ENCODE peak calls at places on chromosome 4, in six cellular contexts. One of them, this sample, is unnamed.

GRCh38 chr4:136336479-136336878 is 1195.8 kb downstream of the PCDH18 start:
- DNase-seq in colonic mucosa: no peak
- DNase-seq in right lobe of liver: no peak
- DNase-seq in spleen: no peak
- DNase-seq in choroid plexus epithelial cell: no peak
- DNase-seq in K562: no peak
- DNase-seq in this sample: no peak

GRCh38 chr4:165542476-165542875 is 163.7 kb downstream of the CPE start:
- DNase-seq in colonic mucosa: no peak
- DNase-seq in right lobe of liver: no peak
- DNase-seq in spleen: no peak
- DNase-seq in choroid plexus epithelial cell: no peak
- DNase-seq in K562: no peak
- DNase-seq in this sample: no peak

GRCh38 chr4:82372502-82372873 is 1.3 kb downstream of the HNRNPD start:
- DNase-seq in colonic mucosa: peak
- DNase-seq in right lobe of liver: no peak
- DNase-seq in spleen: peak
- DNase-seq in choroid plexus epithelial cell: peak
- DNase-seq in K562: peak
- DNase-seq in this sample: peak

GRCh38 chr4:137474711-137475301 is 57.5 kb downstream of the PCDH18 start:
- DNase-seq in colonic mucosa: no peak
- DNase-seq in right lobe of liver: no peak
- DNase-seq in spleen: no peak
- DNase-seq in choroid plexus epithelial cell: peak
- DNase-seq in K562: no peak
- DNase-seq in this sample: peak

GRCh38 chr4:27043200-27043599 is 182.6 kb downstream of the STIM2 start:
- DNase-seq in colonic mucosa: no peak
- DNase-seq in right lobe of liver: no peak
- DNase-seq in spleen: no peak
- DNase-seq in choroid plexus epithelial cell: no peak
- DNase-seq in K562: no peak
- DNase-seq in this sample: no peak

GRCh38 chr4:137961051-137961438 is 281.1 kb downstream of the SLC7A11 start:
- DNase-seq in colonic mucosa: no peak
- DNase-seq in right lobe of liver: no peak
- DNase-seq in spleen: no peak
- DNase-seq in choroid plexus epithelial cell: peak
- DNase-seq in K562: no peak
- DNase-seq in this sample: peak

GRCh38 chr4:159505275-159505975 is 402.5 kb downstream of the RAPGEF2 start:
- DNase-seq in colonic mucosa: no peak
- DNase-seq in right lobe of liver: no peak
- DNase-seq in spleen: no peak
- DNase-seq in choroid plexus epithelial cell: peak
- DNase-seq in K562: no peak
- DNase-seq in this sample: no peak

GRCh38 chr4:1014395-1015167 is 3.2 kb downstream of the FGFRL1 start:
- DNase-seq in colonic mucosa: no peak
- DNase-seq in right lobe of liver: no peak
- DNase-seq in spleen: no peak
- DNase-seq in choroid plexus epithelial cell: no peak
- DNase-seq in K562: no peak
- DNase-seq in this sample: no peak

GRCh38 chr4:182916483-182917181 is 554 bp downstream of the DCTD start:
- DNase-seq in colonic mucosa: peak
- DNase-seq in right lobe of liver: peak
- DNase-seq in spleen: peak
- DNase-seq in choroid plexus epithelial cell: peak
- DNase-seq in K562: no peak
- DNase-seq in this sample: peak

GRCh38 chr4:40621229-40621591 is 8.5 kb downstream of the RBM47 start:
- DNase-seq in colonic mucosa: no peak
- DNase-seq in right lobe of liver: no peak
- DNase-seq in spleen: no peak
- DNase-seq in choroid plexus epithelial cell: peak
- DNase-seq in K562: no peak
- DNase-seq in this sample: no peak

GRCh38 chr4:164109517-164109916 is 615.0 kb downstream of the TMA16 start:
- DNase-seq in colonic mucosa: no peak
- DNase-seq in right lobe of liver: no peak
- DNase-seq in spleen: no peak
- DNase-seq in choroid plexus epithelial cell: no peak
- DNase-seq in K562: no peak
- DNase-seq in this sample: no peak

GRCh38 chr4:52659722-52660261 is 691 bp upstream of the USP46 start:
- DNase-seq in colonic mucosa: peak
- DNase-seq in right lobe of liver: peak
- DNase-seq in spleen: peak
- DNase-seq in choroid plexus epithelial cell: peak
- DNase-seq in K562: peak
- DNase-seq in this sample: peak

GRCh38 chr4:45063166-45063565 is 336.8 kb upstream of the GNPDA2 start:
- DNase-seq in colonic mucosa: no peak
- DNase-seq in right lobe of liver: no peak
- DNase-seq in spleen: no peak
- DNase-seq in choroid plexus epithelial cell: no peak
- DNase-seq in K562: no peak
- DNase-seq in this sample: no peak

GRCh38 chr4:48483777-48484493 is 792 bp downstream of the SLC10A4 start:
- DNase-seq in colonic mucosa: no peak
- DNase-seq in right lobe of liver: no peak
- DNase-seq in spleen: peak
- DNase-seq in choroid plexus epithelial cell: no peak
- DNase-seq in K562: peak
- DNase-seq in this sample: no peak

GRCh38 chr4:151921371-151921770 is 160.6 kb upstream of the GATB start:
- DNase-seq in colonic mucosa: no peak
- DNase-seq in right lobe of liver: no peak
- DNase-seq in spleen: no peak
- DNase-seq in choroid plexus epithelial cell: peak
- DNase-seq in K562: no peak
- DNase-seq in this sample: no peak

GRCh38 chr4:15758294-15758693 is 19.8 kb upstream of the CD38 start:
- DNase-seq in colonic mucosa: no peak
- DNase-seq in right lobe of liver: no peak
- DNase-seq in spleen: no peak
- DNase-seq in choroid plexus epithelial cell: no peak
- DNase-seq in K562: no peak
- DNase-seq in this sample: no peak

GRCh38 chr4:75243570-75243969 is 270.6 kb downstream of the RCHY1 start:
- DNase-seq in colonic mucosa: peak
- DNase-seq in right lobe of liver: no peak
- DNase-seq in spleen: no peak
- DNase-seq in choroid plexus epithelial cell: no peak
- DNase-seq in K562: no peak
- DNase-seq in this sample: no peak

GRCh38 chr4:147964519-147964918 is 232.6 kb downstream of the ARHGAP10 start:
- DNase-seq in colonic mucosa: no peak
- DNase-seq in right lobe of liver: no peak
- DNase-seq in spleen: no peak
- DNase-seq in choroid plexus epithelial cell: peak
- DNase-seq in K562: no peak
- DNase-seq in this sample: no peak

GRCh38 chr4:163988391-163988790 is 493.9 kb downstream of the TMA16 start:
- DNase-seq in colonic mucosa: no peak
- DNase-seq in right lobe of liver: no peak
- DNase-seq in spleen: no peak
- DNase-seq in choroid plexus epithelial cell: no peak
- DNase-seq in K562: no peak
- DNase-seq in this sample: no peak

GRCh38 chr4:95510145-95510544 is 38.6 kb downstream of the UNC5C start:
- DNase-seq in colonic mucosa: no peak
- DNase-seq in right lobe of liver: no peak
- DNase-seq in spleen: no peak
- DNase-seq in choroid plexus epithelial cell: peak
- DNase-seq in K562: peak
- DNase-seq in this sample: peak
- TF ChIP-seq CTCF in colonic mucosa: peak
- TF ChIP-seq CTCF in right lobe of liver: no peak
- TF ChIP-seq CTCF in spleen: no peak
- TF ChIP-seq CTCF in choroid plexus epithelial cell: peak
- TF ChIP-seq CTCF in K562: peak
- TF ChIP-seq CTCF in this sample: peak

GRCh38 chr4:116752027-116752426 is 333.3 kb downstream of the TRAM1L1 start:
- DNase-seq in colonic mucosa: no peak
- DNase-seq in right lobe of liver: no peak
- DNase-seq in spleen: no peak
- DNase-seq in choroid plexus epithelial cell: no peak
- DNase-seq in K562: no peak
- DNase-seq in this sample: no peak
- TF ChIP-seq CTCF in colonic mucosa: no peak
- TF ChIP-seq CTCF in right lobe of liver: no peak
- TF ChIP-seq CTCF in spleen: no peak
- TF ChIP-seq CTCF in choroid plexus epithelial cell: no peak
- TF ChIP-seq CTCF in K562: no peak
- TF ChIP-seq CTCF in this sample: no peak

GRCh38 chr4:29805245-29805644 is 914.9 kb upstream of the PCDH7 start:
- DNase-seq in colonic mucosa: no peak
- DNase-seq in right lobe of liver: no peak
- DNase-seq in spleen: no peak
- DNase-seq in choroid plexus epithelial cell: no peak
- DNase-seq in K562: no peak
- DNase-seq in this sample: peak
- TF ChIP-seq CTCF in colonic mucosa: no peak
- TF ChIP-seq CTCF in right lobe of liver: no peak
- TF ChIP-seq CTCF in spleen: no peak
- TF ChIP-seq CTCF in choroid plexus epithelial cell: no peak
- TF ChIP-seq CTCF in K562: no peak
- TF ChIP-seq CTCF in this sample: peak

GRCh38 chr4:25713812-25714211 is 58.2 kb downstream of the SLC34A2 start:
- DNase-seq in colonic mucosa: no peak
- DNase-seq in right lobe of liver: no peak
- DNase-seq in spleen: no peak
- DNase-seq in choroid plexus epithelial cell: no peak
- DNase-seq in K562: no peak
- DNase-seq in this sample: no peak

GRCh38 chr4:25712611-25713010 is 57.0 kb downstream of the SLC34A2 start:
- DNase-seq in colonic mucosa: no peak
- DNase-seq in right lobe of liver: no peak
- DNase-seq in spleen: no peak
- DNase-seq in choroid plexus epithelial cell: no peak
- DNase-seq in K562: no peak
- DNase-seq in this sample: no peak

DNA sequence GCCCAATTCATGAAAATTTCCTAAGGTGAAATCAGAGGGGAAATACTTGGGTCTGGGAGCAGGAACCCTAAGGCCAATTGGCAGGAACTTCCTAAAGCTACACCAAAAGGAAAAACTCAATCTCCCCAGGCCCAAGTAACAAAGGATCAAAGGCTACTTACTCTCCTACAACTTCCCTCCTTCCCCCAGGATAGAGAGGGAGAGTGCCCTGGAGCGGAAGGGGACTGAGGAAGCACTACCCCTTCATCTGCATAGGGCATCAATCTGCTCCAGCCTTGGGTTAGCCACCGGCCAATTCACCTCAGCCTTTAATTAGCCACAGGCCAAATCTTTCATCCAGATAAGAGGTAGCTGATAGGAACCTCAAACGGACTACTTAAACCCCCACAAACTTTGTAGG is 55.0 kb downstream of the SLC34A2 start:
- DNase-seq in colonic mucosa: no peak
- DNase-seq in right lobe of liver: no peak
- DNase-seq in spleen: no peak
- DNase-seq in choroid plexus epithelial cell: no peak
- DNase-seq in K562: no peak
- DNase-seq in this sample: no peak
- TF ChIP-seq CTCF in colonic mucosa: no peak
- TF ChIP-seq CTCF in right lobe of liver: no peak
- TF ChIP-seq CTCF in spleen: no peak
- TF ChIP-seq CTCF in choroid plexus epithelial cell: no peak
- TF ChIP-seq CTCF in K562: no peak
- TF ChIP-seq CTCF in this sample: no peak

This sample was measured in MCF 10A.